ENCODE peak calls at places on chromosome 14, in four cellular contexts. V is T1000; N is stimulated activated CD4-positive, alpha-beta T cell treated with anti-CD3 and anti-CD28 coated beads, Interleukin-4, amount 100 ng/mL, for 4 hours; Z is fibroblast of lung. U is an unnamed sample.

GRCh38 chr14:48943913-48944312 is 642.3 kb downstream of the RPS29 start:
- DNase-seq in N (no peak), V (no peak), Z (peak), U (no peak)

GRCh38 chr14:93936245-93936644 is 9.1 kb downstream of the FAM181A start:
- DNase-seq in Z (no peak), V (no peak), N (no peak), U (peak)

GRCh38 chr14:30681752-30682355 is 59.7 kb downstream of the SCFD1 start:
- DNase-seq in V (no peak), N (no peak), Z (no peak), U (peak)

GRCh38 chr14:23608454-23608853 is 27.7 kb upstream of the DHRS2 start:
- DNase-seq in N (no peak), Z (no peak), V (no peak), U (no peak)

GRCh38 chr14:36818794-36819384 is 157.2 kb downstream of the PAX9 start:
- DNase-seq in Z (peak), N (no peak), V (no peak), U (no peak)

GRCh38 chr14:22200977-22201605 is 387.9 kb downstream of the DAD1 start:
- DNase-seq in Z (peak), V (no peak), N (no peak), U (peak)

GRCh38 chr14:85532981-85533820 is 3.3 kb downstream of the FLRT2 start:
- DNase-seq in N (no peak), V (peak), Z (peak), U (peak)

GRCh38 chr14:80955434-80955939 is at the start of gene TSHR:
- DNase-seq in V (no peak), N (no peak), Z (peak), U (no peak)

GRCh38 chr14:21070610-21071224 is 613 bp downstream of the ARHGEF40 start:
- DNase-seq in Z (peak), N (no peak), V (peak), U (peak)

GRCh38 chr14:91098591-91098990 is 15.3 kb upstream of the DGLUCY start:
- DNase-seq in V (no peak), Z (peak), N (no peak), U (peak)

GRCh38 chr14:63394856-63395255 is 76.1 kb upstream of the GPHB5 start:
- DNase-seq in V (no peak), Z (peak), N (no peak), U (no peak)

GRCh38 chr14:91395466-91395865 is 22.2 kb downstream of the CCDC88C start:
- DNase-seq in V (no peak), N (no peak), Z (no peak), U (no peak)

GRCh38 chr14:20652996-20653975 is 11.8 kb upstream of the OR6S1 start:
- DNase-seq in N (peak), V (no peak), Z (peak), U (peak)

GRCh38 chr14:104086210-104086660 is 735 bp downstream of the ASPG start:
- DNase-seq in N (no peak), Z (no peak), V (no peak), U (no peak)

GRCh38 chr14:68312884-68313725 is 479.8 kb downstream of the ZFP36L1 start:
- DNase-seq in Z (no peak), N (no peak), V (no peak), U (no peak)

GRCh38 chr14:102164964-102165363 is 25.3 kb downstream of the WDR20 start:
- DNase-seq in N (no peak), Z (no peak), V (no peak), U (no peak)

GRCh38 chr14:75317148-75317547 is 38.5 kb downstream of the FOS start:
- DNase-seq in V (no peak), N (no peak), Z (no peak), U (no peak)

GRCh38 chr14:102279688-102280348 is 25.1 kb downstream of the MOK start:
- DNase-seq in Z (peak), V (peak), N (no peak), U (peak)

GRCh38 chr14:66944872-66945271 is 244.4 kb upstream of the GARIN2 start:
- DNase-seq in Z (peak), N (no peak), V (no peak), U (no peak)

GRCh38 chr14:74913986-74914573 is 9.0 kb downstream of the RPS6KL1 start:
- DNase-seq in N (no peak), V (peak), Z (peak), U (peak)

GRCh38 chr14:65824285-65824977 is 411.9 kb downstream of the FUT8 start:
- DNase-seq in N (peak), Z (peak), V (no peak), U (peak)

GRCh38 chr14:23538785-23539184 is 12.8 kb downstream of the ZFHX2 start:
- DNase-seq in V (no peak), Z (no peak), N (no peak), U (no peak)

GRCh38 chr14:95515080-95515489 is 1.4 kb downstream of the SYNE3 start:
- DNase-seq in N (no peak), Z (no peak), V (peak), U (no peak)

GRCh38 chr14:103292426-103293374 is 41.3 kb upstream of the EIF5 start:
- DNase-seq in V (peak), N (peak), Z (peak), U (peak)

GRCh38 chr14:93619176-93619793 is 169.0 kb downstream of the PRIMA1 start:
- DNase-seq in N (no peak), V (no peak), Z (peak), U (peak)

GRCh38 chr14:71497645-71498086 is 434.6 kb upstream of the RGS6 start:
- DNase-seq in V (no peak), Z (peak), N (no peak), U (no peak)

GRCh38 chr14:95323917-95324316 is 4.2 kb upstream of the CLMN start:
- DNase-seq in V (no peak), N (no peak), Z (no peak), U (no peak)

GRCh38 chr14:69090187-69090789 is 62.6 kb downstream of the DCAF5 start:
- DNase-seq in N (peak), Z (peak), V (no peak), U (peak)

GRCh38 chr14:54776361-54777001 is 126.1 kb downstream of the GCH1 start:
- DNase-seq in N (peak), V (peak), Z (peak), U (no peak)